ENCODE peak calls at places on chromosomes 11 and 22, in five cellular contexts. Q is stimulated activated CD8-positive, alpha-beta memory T cell treated with anti-CD3 and anti-CD28 coated beads, Interleukin-12 subunit alpha, Interleukin-12 subunit beta, amount 100 ng/mL, for 1 hour; F is effector memory CD4-positive, alpha-beta T cell; X is EL; C is right lobe of liver. L is an unnamed sample.

GRCh38 chr11:59172345-59173079 is 580 bp downstream of the DTX4 start:
- DNase-seq in X (no peak), Q (no peak), C (peak), F (no peak), L (peak)

GRCh38 chr22:40411506-40411861 is 41.1 kb downstream of the SGSM3 start:
- DNase-seq in F (no peak), Q (no peak), C (no peak), X (no peak), L (no peak)

GRCh38 chr22:30188911-30189310 is 57.6 kb downstream of the LIF start:
- DNase-seq in F (no peak), X (no peak), Q (no peak), C (no peak), L (no peak)

GRCh38 chr22:24455039-24455438 is 27.6 kb downstream of the ADORA2A start:
- DNase-seq in C (peak), F (no peak), X (no peak), Q (no peak), L (no peak)

GRCh38 chr11:43988040-43988793 is 45.8 kb downstream of the C11orf96 start:
- DNase-seq in X (no peak), C (no peak), F (no peak), Q (no peak), L (no peak)

GRCh38 chr11:3880724-3881123 is 25.3 kb downstream of the STIM1 start:
- DNase-seq in C (no peak), X (peak), F (no peak), Q (no peak), L (no peak)

GRCh38 chr11:70135142-70136132 is 57.3 kb downstream of the ANO1 start:
- DNase-seq in X (no peak), F (no peak), C (no peak), Q (no peak), L (no peak)

GRCh38 chr11:1336836-1337646 is 27.6 kb upstream of the TOLLIP start:
- DNase-seq in F (peak), Q (no peak), C (peak), X (peak), L (peak)

GRCh38 chr11:107011977-107012376 is 6.3 kb downstream of the GUCY1A2 start:
- DNase-seq in Q (no peak), C (no peak), F (no peak), X (peak), L (no peak)

GRCh38 chr22:36577019-36577418 is 48.1 kb upstream of the EIF3D start:
- DNase-seq in C (no peak), Q (no peak), X (peak), F (no peak), L (no peak)

GRCh38 chr11:65489706-65490310 is 9.0 kb upstream of the MALAT1 start:
- DNase-seq in Q (no peak), F (no peak), C (no peak), X (peak), L (no peak)

GRCh38 chr11:105861225-105861624 is 160.8 kb downstream of the MSANTD4 start:
- DNase-seq in C (no peak), Q (no peak), X (no peak), F (no peak), L (no peak)

GRCh38 chr11:93567406-93567819 is 24.2 kb upstream of the SMCO4 start:
- DNase-seq in F (no peak), C (peak), X (peak), Q (no peak), L (no peak)

GRCh38 chr11:75468534-75469340 is 35.7 kb upstream of the KLHL35 start:
- DNase-seq in Q (no peak), F (no peak), C (peak), X (peak), L (no peak)

GRCh38 chr11:132258865-132259264 is 888.5 kb downstream of the NTM start:
- DNase-seq in X (peak), C (no peak), F (no peak), Q (no peak), L (no peak)

GRCh38 chr22:32796865-32797573 is 4.5 kb upstream of the TIMP3 start:
- DNase-seq in Q (peak), X (peak), C (peak), F (peak), L (peak)

GRCh38 chr22:36671398-36671797 is 32.2 kb downstream of the CACNG2 start:
- DNase-seq in Q (no peak), X (no peak), F (no peak), C (no peak), L (no peak)